ENCODE peak calls at places on chromosomes 13 and 19, in five cellular contexts. X is kidney epithelial cell, C is breast epithelium, F is right lobe of liver, P is left ventricle myocardium inferior. A is an unnamed sample.
A peak's percentile ranks its signal among the peaks of the same experiment; 100 is the strongest.

GRCh38 chr13:26021516-26021915 is 30.3 kb downstream of the SHISA2 start:
- DNase-seq in C (no peak), X (peak; percentile 51), F (no peak), P (no peak), A (peak; percentile 74)

GRCh38 chr19:55305491-55305890 is 19.6 kb downstream of the TMEM150B start:
- DNase-seq in C (no peak), P (no peak), F (no peak), X (no peak), A (peak; percentile 46)

GRCh38 chr19:51142119-51142518 is at the start of gene SIGLEC7:
- DNase-seq in P (peak; percentile 46), X (no peak), C (no peak), F (peak; percentile 70), A (no peak)

GRCh38 chr19:48558018-48558684 is 6.2 kb downstream of the SULT2B1 start:
- DNase-seq in F (peak; percentile 64), C (no peak), X (no peak), P (no peak), A (peak; percentile 65)

GRCh38 chr19:58154287-58154678 is 3.7 kb upstream of the ZNF329 start:
- DNase-seq in X (no peak), F (peak; percentile 75), P (peak; percentile 34), C (peak; percentile 63), A (peak; percentile 37)

GRCh38 chr13:51919531-51919930 is 57.8 kb downstream of the CCDC70 start:
- DNase-seq in C (no peak), F (no peak), P (no peak), X (no peak), A (no peak)

GRCh38 chr13:99687728-99688397 is 186.6 kb downstream of the TM9SF2 start:
- DNase-seq in F (no peak), X (peak; percentile 29), C (no peak), P (no peak), A (no peak)

GRCh38 chr13:20803180-20803965 is 29.6 kb upstream of the EEF1AKMT1 start:
- DNase-seq in F (no peak), P (no peak), X (no peak), C (no peak), A (peak; percentile 14)

GRCh38 chr19:29405728-29405995 is 120.1 kb upstream of the VSTM2B start:
- DNase-seq in C (no peak), F (no peak), X (no peak), P (no peak), A (no peak)

GRCh38 chr19:56253737-56254136 is 18.8 kb upstream of the EDDM13 start:
- DNase-seq in F (no peak), X (peak; percentile 19), C (no peak), P (no peak), A (peak; percentile 76)

GRCh38 chr13:88459335-88459734 is 788.2 kb downstream of the SLITRK5 start:
- DNase-seq in F (no peak), P (no peak), X (no peak), C (no peak), A (no peak)

GRCh38 chr13:46321494-46322225 is 65.4 kb downstream of the RUBCNL start:
- DNase-seq in F (peak; percentile 69), C (no peak), X (no peak), P (peak; percentile 42), A (peak; percentile 60)

GRCh38 chr19:55251296-55252081 is 7.3 kb downstream of the PPP6R1 start:
- DNase-seq in F (no peak), P (no peak), C (no peak), X (peak; percentile 53), A (peak; percentile 44)

GRCh38 chr19:48737360-48737998 is 2.9 kb downstream of the RASIP1 start:
- DNase-seq in P (no peak), C (no peak), F (no peak), X (no peak), A (no peak)

GRCh38 chr19:18475762-18476331 is 37.9 kb upstream of the ISYNA1 start:
- DNase-seq in C (no peak), P (no peak), F (no peak), X (no peak), A (no peak)
- H3K4me3 ChIP-seq in C (no peak overlapping the region), P (no peak overlapping the region), F (no peak overlapping the region), X (no peak overlapping the region), A (no peak overlapping the region)

GRCh38 chr13:65882810-65883209 is 1347.3 kb downstream of the PCDH9 start:
- DNase-seq in P (no peak), F (no peak), C (no peak), X (no peak), A (no peak)
- TF ChIP-seq CTCF in P (peak; percentile 14), F (no peak), C (no peak), X (no peak), A (peak; percentile 32)

GRCh38 chr13:29581666-29582065 is 13.8 kb downstream of the SLC7A1 start:
- DNase-seq in P (no peak), F (no peak), X (no peak), C (no peak), A (no peak)
- H3K4me3 ChIP-seq in P (no peak overlapping the region), F (no peak overlapping the region), X (no peak overlapping the region), C (no peak overlapping the region), A (no peak overlapping the region)

GRCh38 chr13:68234278-68234677 is 1004.1 kb upstream of the PCDH9 start:
- DNase-seq in C (no peak), P (no peak), X (no peak), F (no peak), A (peak; percentile 47)
- TF ChIP-seq CTCF in C (no peak), P (no peak), X (peak; percentile 34), F (peak; percentile 19), A (peak; percentile 54)

DNA sequence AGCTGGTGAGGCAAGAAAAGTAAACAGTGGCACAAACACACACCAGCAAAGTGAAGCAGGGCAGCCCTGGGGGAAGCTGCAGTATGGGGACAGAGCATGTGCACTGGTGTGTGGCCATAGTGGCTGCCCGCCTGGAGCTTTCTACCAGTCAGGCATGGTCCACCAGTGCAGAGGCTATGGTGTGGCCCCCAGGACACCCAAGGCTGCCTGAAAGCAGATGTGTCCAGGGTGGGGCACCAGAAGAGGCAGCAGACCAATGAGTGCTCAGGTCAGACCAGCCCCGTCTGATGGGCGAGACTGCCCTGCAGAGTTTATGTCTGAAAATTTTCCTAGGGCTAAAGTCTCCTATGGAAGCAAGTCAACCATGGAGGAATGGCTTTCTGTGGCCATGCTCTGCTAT is 1676.8 kb downstream of the PCDH9 start:
- DNase-seq in X (no peak), F (peak; percentile 25), C (no peak), P (no peak), A (no peak)
- H3K4me3 ChIP-seq in X (no peak overlapping the region), F (no peak overlapping the region), C (no peak overlapping the region), P (no peak overlapping the region), A (no peak overlapping the region)

GRCh38 chr13:109631069-109631468 is 155.3 kb downstream of the IRS2 start:
- DNase-seq in P (no peak), F (no peak), C (no peak), X (no peak), A (peak; percentile 45)
- TF ChIP-seq CTCF in P (no peak), F (no peak), C (no peak), X (no peak), A (no peak)

GRCh38 chr19:46913852-46914430 is 53.1 kb downstream of the ARHGAP35 start:
- DNase-seq in P (no peak), X (no peak), C (no peak), F (no peak), A (no peak)
- H3K4me3 ChIP-seq in P (no peak overlapping the region), X (no peak overlapping the region), C (no peak overlapping the region), F (no peak overlapping the region), A (no peak overlapping the region)

GRCh38 chr19:1849132-1849474 is 820 bp upstream of the REXO1 start:
- DNase-seq in X (no peak), C (no peak), F (no peak), P (no peak), A (no peak)
- TF ChIP-seq CTCF in X (no peak), C (no peak), F (no peak), P (no peak), A (no peak)

GRCh38 chr19:17078920-17079709 is 3.5 kb downstream of the MYO9B start:
- DNase-seq in P (no peak), F (no peak), C (no peak), X (no peak), A (no peak)
- H3K4me3 ChIP-seq in P (peak overlapping the region; percentile 46), F (no peak overlapping the region), C (peak overlapping the region; percentile 63), X (peak overlapping the region; percentile 30), A (peak overlapping the region; percentile 39)

DNA sequence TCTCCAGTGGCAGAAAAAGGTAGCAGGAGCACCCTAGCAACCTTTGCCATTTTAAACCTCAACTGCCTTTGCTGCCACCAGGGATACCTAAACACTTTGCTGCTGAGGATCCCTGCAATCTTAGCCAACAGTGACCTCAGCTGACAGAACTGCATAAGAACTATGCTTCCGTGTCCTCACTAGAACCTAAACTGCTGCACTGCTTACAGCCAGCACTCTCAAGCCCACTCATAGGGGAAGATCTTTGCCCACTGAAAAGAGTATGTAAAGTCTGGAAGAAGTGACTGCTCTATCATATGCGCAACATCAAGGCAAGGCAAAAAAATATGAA is 270.0 kb upstream of the PCDH20 start:
- DNase-seq in P (no peak), C (no peak), X (no peak), F (no peak), A (peak; percentile 60)
- TF ChIP-seq CTCF in P (no peak), C (no peak), X (peak; percentile 50), F (peak; percentile 63), A (peak; percentile 66)